ENCODE peak calls at places on chromosomes 16 and 17, in ten cellular contexts. B is NCI-H774; U is AG08396; G is activated CD4-positive, CD25-positive, alpha-beta regulatory T cell; Q is glutamatergic neuron; Y is NCI-H1694; P is endothelial cell; A is neural progenitor cell; D is fibroblast of the aortic adventitia; E is GF-D8. I is an unnamed sample.

GRCh38 chr17:44315760-44316731 is 7.6 kb downstream of the RUNDC3A start:
- DNase-seq in A (peak), E (no peak), B (no peak), G (no peak), U (no peak), Y (no peak), Q (peak), P (peak), D (no peak), I (peak)

GRCh38 chr16:47019563-47019962 is 46.1 kb upstream of the DNAJA2 start:
- DNase-seq in Y (no peak), U (no peak), G (no peak), E (no peak), Q (no peak), A (no peak), B (no peak), D (no peak), P (no peak), I (no peak)

GRCh38 chr16:25006504-25007055 is 8.6 kb downstream of the ARHGAP17 start:
- DNase-seq in P (no peak), U (peak), A (no peak), Q (no peak), D (peak), G (no peak), Y (no peak), E (peak), B (no peak), I (no peak)

GRCh38 chr16:85729452-85729851 is 21.4 kb downstream of the C16orf74 start:
- DNase-seq in Q (no peak), E (no peak), A (no peak), Y (no peak), U (no peak), G (no peak), B (no peak), D (no peak), P (no peak), I (no peak)

GRCh38 chr17:67359960-67360817 is 6.2 kb downstream of the PSMD12 start:
- DNase-seq in B (no peak), U (no peak), Q (no peak), P (peak), D (peak), G (no peak), Y (no peak), E (no peak), A (peak), I (peak)

GRCh38 chr16:79605999-79606398 is 5.5 kb upstream of the MAF start:
- DNase-seq in G (no peak), E (no peak), P (no peak), U (no peak), A (peak), Y (no peak), B (no peak), D (no peak), Q (no peak), I (peak)

GRCh38 chr17:62910277-62910676 is 55.8 kb upstream of the TANC2 start:
- DNase-seq in D (no peak), B (no peak), A (peak), G (no peak), E (no peak), U (no peak), Q (no peak), Y (no peak), P (no peak), I (peak)

GRCh38 chr16:89376812-89377445 is 113.4 kb downstream of the ANKRD11 start:
- DNase-seq in B (no peak), A (no peak), Q (no peak), E (no peak), P (no peak), Y (no peak), D (no peak), G (no peak), U (no peak), I (no peak)

GRCh38 chr17:74919440-74920305 is 3.4 kb downstream of the USH1G start:
- DNase-seq in A (peak), P (peak), E (no peak), G (no peak), Y (no peak), B (no peak), U (no peak), D (peak), Q (peak), I (peak)

GRCh38 chr16:72590179-72590937 is 418.4 kb upstream of the PMFBP1 start:
- DNase-seq in U (no peak), E (no peak), A (no peak), D (no peak), Q (no peak), P (no peak), Y (no peak), G (no peak), B (no peak), I (no peak)

GRCh38 chr17:7881655-7882054 is 6.9 kb upstream of the CHD3 start:
- DNase-seq in D (no peak), Q (no peak), Y (peak), U (no peak), G (no peak), E (no peak), P (no peak), A (no peak), B (no peak), I (peak)

GRCh38 chr16:71542377-71542776 is 16.2 kb downstream of the CHST4 start:
- DNase-seq in Q (peak), P (peak), E (no peak), B (no peak), G (peak), U (no peak), Y (no peak), A (peak), D (peak), I (peak)

GRCh38 chr16:5836979-5837670 is 739.5 kb upstream of the EEF2KMT start:
- DNase-seq in A (no peak), B (no peak), P (no peak), E (no peak), D (no peak), G (no peak), Q (no peak), U (no peak), Y (no peak), I (no peak)

GRCh38 chr17:69733171-69734014 is 318.9 kb downstream of the MAP2K6 start:
- DNase-seq in Q (no peak), B (no peak), Y (no peak), D (peak), P (no peak), E (no peak), G (no peak), U (peak), A (no peak), I (no peak)

GRCh38 chr17:30095507-30096244 is 20.9 kb upstream of the NSRP1 start:
- DNase-seq in Y (peak), B (peak), Q (no peak), D (peak), G (no peak), A (peak), U (peak), E (no peak), P (peak), I (peak)

GRCh38 chr17:82227629-82228277 is 1.1 kb upstream of the SLC16A3 start:
- DNase-seq in P (no peak), A (no peak), G (no peak), Y (no peak), D (no peak), U (no peak), B (no peak), E (no peak), Q (no peak), I (no peak)

GRCh38 chr17:32855620-32856019 is 21.3 kb downstream of the MYO1D start:
- DNase-seq in G (no peak), P (no peak), B (no peak), Q (no peak), E (no peak), D (no peak), U (no peak), A (no peak), Y (no peak), I (no peak)

GRCh38 chr16:29170393-29171239 is 185.8 kb downstream of the LAT start:
- DNase-seq in G (no peak), D (no peak), P (no peak), Q (peak), A (no peak), B (no peak), E (no peak), U (no peak), Y (peak), I (no peak)

GRCh38 chr16:23909792-23910418 is 74.1 kb downstream of the PRKCB start:
- DNase-seq in B (no peak), U (no peak), D (no peak), Q (no peak), G (no peak), P (no peak), E (no peak), A (no peak), Y (no peak), I (no peak)

GRCh38 chr16:28136751-28137434 is 73.4 kb upstream of the GSG1L start:
- DNase-seq in U (no peak), G (no peak), Y (no peak), P (no peak), Q (no peak), D (peak), A (peak), B (no peak), E (no peak), I (no peak)

GRCh38 chr17:38725066-38725465 is 5.1 kb upstream of the CISD3 start:
- DNase-seq in Q (no peak), D (no peak), Y (no peak), U (no peak), P (no peak), E (no peak), G (no peak), B (no peak), A (no peak), I (no peak)

GRCh38 chr17:41185001-41185400 is 290 bp upstream of the KRTAP4-1 start:
- DNase-seq in Q (no peak), G (no peak), U (no peak), A (no peak), D (no peak), B (no peak), Y (no peak), E (no peak), P (no peak), I (no peak)